ENCODE peak calls at places on chromosomes 11 and 22, in four cellular contexts. S, I, R and Y are unnamed samples.

GRCh38 chr22:49925525-49926128 is 7.2 kb downstream of the CRELD2 start:
- DNase-seq in S (no peak), I (no peak), R (no peak), Y (no peak)

GRCh38 chr11:64457416-64458010 is 98.6 kb downstream of the RPS6KA4 start:
- DNase-seq in R (no peak), S (no peak), I (no peak), Y (no peak)

GRCh38 chr22:19937616-19938473 is 3.7 kb upstream of the COMT start:
- DNase-seq in I (no peak), S (no peak), R (no peak), Y (no peak)

GRCh38 chr11:103881518-103882070 is 154.8 kb upstream of the DDI1 start:
- DNase-seq in I (no peak), S (no peak), R (no peak), Y (no peak)

GRCh38 chr22:48567213-48567975 is 1260.3 kb downstream of the BRD1 start:
- DNase-seq in I (no peak), R (no peak), S (no peak), Y (peak)

GRCh38 chr11:58659404-58659803 is 36.9 kb downstream of the CNTF start:
- DNase-seq in I (no peak), R (no peak), S (no peak), Y (no peak)

GRCh38 chr11:43367382-43368178 is 8.9 kb downstream of the TTC17 start:
- DNase-seq in S (no peak), I (no peak), R (no peak), Y (no peak)

GRCh38 chr11:34493468-34493867 is 20.1 kb downstream of the ELF5 start:
- DNase-seq in R (no peak), S (no peak), I (no peak), Y (no peak)

GRCh38 chr11:61885166-61885778 is 6.1 kb downstream of the FADS3 start:
- DNase-seq in S (no peak), R (no peak), I (no peak), Y (no peak)

GRCh38 chr11:2824851-2825250 is 60.7 kb downstream of the CDKN1C start:
- DNase-seq in I (no peak), R (no peak), S (no peak), Y (peak)

GRCh38 chr11:133134561-133135173 is 397.6 kb downstream of the OPCML start:
- DNase-seq in R (peak), S (peak), I (no peak), Y (peak)